ENCODE peak calls at places on chromosomes 2 and 18, in ten cellular contexts. S, E, F, K, P, I, T, M, D and J are unnamed samples.

GRCh38 chr2:20050712-20051517 is 513 bp downstream of the LAPTM4A start:
- DNase-seq in S (peak; percentile 31), I (peak; percentile 32), E (peak; percentile 70), M (no peak), K (peak; percentile 35), T (no peak), F (peak; percentile 59), D (peak; percentile 82), P (peak; percentile 65), J (no peak)

GRCh38 chr18:3350566-3351527 is 88.9 kb downstream of the MYL12B start:
- DNase-seq in E (no peak), F (no peak), P (peak; percentile 23), T (no peak), I (no peak), M (no peak), D (no peak), K (no peak), S (no peak), J (peak; percentile 25)

GRCh38 chr2:109721117-109721504 is 73.0 kb upstream of the RGPD5 start:
- DNase-seq in T (no peak), D (no peak), M (no peak), P (no peak), F (no peak), S (no peak), E (no peak), K (no peak), I (no peak), J (peak; percentile 63)

GRCh38 chr2:207744050-207744449 is 25.7 kb downstream of the FZD5 start:
- DNase-seq in T (no peak), P (no peak), D (no peak), I (no peak), E (no peak), F (no peak), S (no peak), M (no peak), K (no peak), J (no peak)

GRCh38 chr2:152468832-152469692 is 134.1 kb downstream of the FMNL2 start:
- DNase-seq in P (peak; percentile 52), T (no peak), I (no peak), F (no peak), S (no peak), D (no peak), K (no peak), E (no peak), M (peak; percentile 49), J (no peak)

GRCh38 chr2:118130385-118130784 is 42.1 kb downstream of the INSIG2 start:
- DNase-seq in T (no peak), P (no peak), I (no peak), K (no peak), M (no peak), D (no peak), S (no peak), F (no peak), E (no peak), J (no peak)

GRCh38 chr2:201781583-201782051 is 884 bp upstream of the ALS2 start:
- DNase-seq in M (no peak), K (no peak), S (no peak), F (peak; percentile 26), E (peak; percentile 33), I (peak; percentile 30), P (no peak), T (no peak), D (peak; percentile 46), J (no peak)

GRCh38 chr2:74881176-74881575 is 47.2 kb downstream of the HK2 start:
- DNase-seq in T (no peak), D (no peak), E (no peak), M (no peak), K (no peak), P (no peak), S (no peak), F (no peak), I (no peak), J (no peak)

DNA sequence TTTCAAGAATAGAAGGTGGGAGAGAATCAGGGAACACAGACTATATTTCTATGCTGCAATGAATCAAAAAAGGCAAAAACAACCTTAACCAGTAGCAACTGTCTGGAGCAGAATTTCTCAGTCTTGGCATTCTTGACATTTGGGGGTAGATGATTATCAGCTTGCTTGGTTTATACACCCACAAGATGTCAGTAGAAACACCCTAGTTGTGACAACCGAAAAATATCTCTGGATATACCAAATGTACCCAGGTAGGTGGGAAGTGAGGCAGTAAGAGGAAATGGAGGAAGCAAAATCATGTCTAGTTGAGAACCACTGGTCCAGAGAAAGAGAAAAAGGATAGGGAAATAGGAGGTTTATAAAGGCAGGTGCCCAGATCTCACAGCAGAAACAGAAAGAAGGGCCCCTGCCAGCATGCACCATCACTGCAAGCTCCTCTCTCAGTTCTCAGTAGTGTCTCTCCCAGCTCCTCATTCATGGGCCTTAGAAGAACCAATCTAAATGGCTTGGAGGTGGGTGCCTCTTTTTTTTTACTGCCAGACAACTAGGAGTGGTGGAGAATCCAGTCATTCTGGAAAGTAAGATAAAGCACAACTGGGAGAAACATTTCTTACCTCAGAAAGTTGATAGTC is 50.4 kb downstream of the MBD2 start:
- DNase-seq in K (no peak), I (no peak), M (no peak), P (no peak), T (no peak), F (no peak), E (no peak), D (no peak), S (no peak), J (no peak)
- TF ChIP-seq CTCF in K (no peak), I (no peak), M (no peak), P (no peak), T (no peak), F (no peak), E (no peak), D (no peak), S (no peak), J (no peak)

GRCh38 chr2:179952658-179953057 is 54.4 kb downstream of the CWC22 start:
- DNase-seq in P (no peak), M (no peak), E (no peak), F (no peak), D (no peak), I (no peak), S (no peak), T (no peak), K (no peak), J (no peak)

GRCh38 chr2:179950391-179950790 is 56.7 kb downstream of the CWC22 start:
- DNase-seq in K (no peak), T (no peak), F (no peak), I (no peak), D (no peak), E (no peak), S (no peak), P (no peak), M (no peak), J (no peak)

GRCh38 chr2:179953359-179953758 is 53.7 kb downstream of the CWC22 start:
- DNase-seq in F (no peak), P (no peak), D (no peak), T (no peak), E (no peak), M (no peak), S (no peak), K (no peak), I (no peak), J (no peak)

GRCh38 chr2:179951680-179952079 is 55.4 kb downstream of the CWC22 start:
- DNase-seq in I (no peak), F (no peak), T (no peak), E (no peak), M (no peak), P (no peak), K (no peak), D (no peak), S (no peak), J (no peak)

DNA sequence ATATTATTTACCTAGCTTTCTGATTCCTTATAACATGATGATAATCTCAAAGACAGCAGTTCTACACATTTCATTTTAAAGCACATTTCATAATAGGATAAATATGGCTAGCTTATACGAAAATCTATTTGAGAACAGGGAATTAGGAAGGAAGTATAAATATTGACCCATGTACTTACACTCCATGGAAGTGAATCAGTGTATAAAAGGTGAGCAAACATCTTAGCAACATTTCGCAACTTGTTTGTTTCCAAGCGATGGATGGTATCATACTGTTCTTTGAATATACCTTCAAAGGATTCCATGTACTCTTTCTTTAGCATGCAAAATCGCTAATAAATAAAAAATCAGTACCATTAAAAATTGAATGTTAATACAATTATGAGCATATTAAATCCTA is 53.1 kb downstream of the CWC22 start:
- DNase-seq in K (no peak), P (no peak), I (no peak), E (no peak), S (no peak), T (no peak), M (no peak), D (no peak), F (no peak), J (peak; percentile 85)
- H3K4me3 ChIP-seq in K (no peak overlapping the region), P (no peak overlapping the region), I (no peak overlapping the region), E (no peak overlapping the region), S (no peak overlapping the region), T (no peak overlapping the region), M (no peak overlapping the region), D (no peak overlapping the region), F (no peak overlapping the region), J (no peak overlapping the region)

GRCh38 chr2:120548627-120549026 is 187.0 kb upstream of the GLI2 start:
- DNase-seq in M (no peak), T (no peak), I (no peak), P (no peak), E (no peak), S (no peak), F (peak; percentile 40), D (no peak), K (no peak), J (no peak)

GRCh38 chr2:120546077-120546864 is 189.4 kb upstream of the GLI2 start:
- DNase-seq in T (peak; percentile 96), E (peak; percentile 32), S (peak; percentile 59), D (peak; percentile 95), M (peak; percentile 95), K (peak; percentile 63), I (no peak), F (no peak), P (peak; percentile 99), J (no peak)

GRCh38 chr2:120546865-120547390 is 188.7 kb upstream of the GLI2 start:
- DNase-seq in K (no peak), F (no peak), S (no peak), M (no peak), T (no peak), P (no peak), D (no peak), I (no peak), E (no peak), J (no peak)

GRCh38 chr2:120545521-120546076 is 190.1 kb upstream of the GLI2 start:
- DNase-seq in F (no peak), M (no peak), K (no peak), E (no peak), I (no peak), S (no peak), P (peak; percentile 47), D (peak; percentile 62), T (no peak), J (no peak)

DNA sequence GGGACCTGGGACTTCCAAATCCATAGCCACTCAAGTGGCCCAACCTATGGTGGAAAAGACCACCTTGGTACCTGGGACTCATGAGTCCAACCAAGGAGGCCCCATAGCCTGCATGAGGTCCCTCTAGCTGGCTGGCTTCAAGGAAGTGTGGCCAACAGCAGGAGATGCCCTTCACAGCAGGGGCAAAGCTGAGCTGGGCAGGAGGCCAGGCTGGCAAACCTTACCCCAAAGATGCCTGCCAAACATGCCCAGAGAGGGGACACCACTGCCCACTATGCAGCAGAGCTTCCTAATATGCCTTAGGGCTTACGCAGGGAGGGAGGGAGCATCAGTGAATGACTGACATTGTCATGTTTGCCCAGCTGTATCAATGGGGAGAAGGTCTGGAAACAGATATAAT is 188.0 kb upstream of the GLI2 start:
- DNase-seq in I (no peak), D (no peak), E (no peak), M (no peak), S (no peak), K (peak; percentile 63), F (no peak), T (no peak), P (no peak), J (no peak)
- TF ChIP-seq CTCF in I (no peak), D (no peak), E (no peak), M (no peak), S (no peak), K (no peak), F (no peak), T (no peak), P (no peak), J (no peak)

GRCh38 chr2:221896505-221897151 is 324.5 kb upstream of the EPHA4 start:
- DNase-seq in T (no peak), E (no peak), M (no peak), I (no peak), S (peak; percentile 50), K (peak; percentile 30), P (peak; percentile 53), D (peak; percentile 82), F (peak; percentile 63), J (no peak)
- H3K4me3 ChIP-seq in T (no peak overlapping the region), E (no peak overlapping the region), M (no peak overlapping the region), I (no peak overlapping the region), S (no peak overlapping the region), K (no peak overlapping the region), P (no peak overlapping the region), D (no peak overlapping the region), F (no peak overlapping the region), J (no peak overlapping the region)